ENCODE peak calls at places on chromosomes 5 and 9, in five cellular contexts. P is heart right ventricle, T is HepG2, M is tibial nerve, N is DND-41. I is an unnamed sample.

GRCh38 chr5:73450672-73451217 is 2.2 kb upstream of the FOXD1 start:
- DNase-seq in T (no peak), P (no peak), M (no peak), N (no peak), I (no peak)

GRCh38 chr5:112703866-112704820 is 33.5 kb upstream of the APC start:
- DNase-seq in N (no peak), T (no peak), P (peak; percentile 60), M (no peak), I (no peak)

GRCh38 chr5:61575581-61575980 is 243.5 kb downstream of the ZSWIM6 start:
- DNase-seq in N (no peak), T (no peak), P (no peak), M (no peak), I (no peak)

GRCh38 chr9:128027166-128027539 is 40.0 kb downstream of the NAIF1 start:
- DNase-seq in N (no peak), M (no peak), P (no peak), T (no peak), I (no peak)

GRCh38 chr5:137252513-137252912 is 246.6 kb downstream of the SPOCK1 start:
- DNase-seq in T (no peak), P (no peak), N (no peak), M (no peak), I (no peak)

GRCh38 chr5:18281947-18282557 is 647.8 kb downstream of the TAF11L14 start:
- DNase-seq in P (no peak), N (no peak), M (no peak), T (peak; percentile 17), I (no peak)

GRCh38 chr5:43433381-43433780 is 21.2 kb upstream of the CCL28 start:
- DNase-seq in N (no peak), P (no peak), T (peak; percentile 33), M (no peak), I (no peak)

GRCh38 chr5:78509884-78510769 is 138.4 kb downstream of the LHFPL2 start:
- DNase-seq in P (peak; percentile 63), N (peak; percentile 18), M (no peak), T (no peak), I (peak; percentile 70)

GRCh38 chr5:163245584-163245983 is 191.8 kb upstream of the CCNG1 start:
- DNase-seq in M (no peak), P (no peak), T (no peak), N (no peak), I (no peak)

DNA sequence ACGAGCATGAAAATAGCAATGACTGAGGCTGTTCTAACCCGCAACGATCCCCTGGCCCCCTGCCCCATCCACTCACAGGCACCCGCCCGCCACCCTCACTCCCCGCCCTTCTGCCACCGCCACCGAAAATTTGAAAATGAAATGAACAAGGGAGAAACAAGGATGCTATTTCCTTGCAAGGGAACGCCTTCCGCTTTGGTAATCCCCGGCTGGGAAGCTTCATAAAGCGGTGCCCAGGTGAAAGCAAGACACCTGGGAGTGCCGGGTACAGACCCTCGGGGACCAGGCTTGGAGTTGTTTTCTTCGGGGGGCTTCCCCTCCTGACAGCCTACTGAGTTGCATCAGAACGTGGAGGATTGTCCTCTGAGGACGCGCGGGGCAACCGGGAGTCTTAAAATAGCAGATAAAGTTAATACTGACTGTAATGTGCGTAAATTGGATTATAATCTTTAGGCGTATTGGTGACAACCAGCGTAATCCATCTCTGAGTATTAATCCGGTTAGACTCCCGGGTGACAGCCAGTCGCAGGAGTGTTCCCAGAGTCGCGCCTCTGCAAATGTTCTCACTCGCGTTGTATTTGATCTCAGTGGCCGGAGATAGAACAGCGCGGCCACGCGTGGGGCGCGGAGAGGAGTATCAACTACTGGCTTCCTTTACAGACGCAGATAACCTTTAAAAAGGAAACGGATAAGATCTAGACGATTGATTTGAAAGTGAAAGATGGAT is 885 bp upstream of the MLLT3 start:
- DNase-seq in N (peak; percentile 47), T (no peak), P (peak; percentile 19), M (no peak), I (peak; percentile 31)
- TF ChIP-seq CTCF in N (no peak), T (no peak), P (no peak), M (no peak), I (no peak)

GRCh38 chr9:131733601-131734061 is 6.2 kb downstream of the RAPGEF1 start:
- DNase-seq in N (peak; percentile 57), M (no peak), P (no peak), T (no peak), I (no peak)

GRCh38 chr9:131734165-131734610 is 5.7 kb downstream of the RAPGEF1 start:
- DNase-seq in N (peak; percentile 73), T (no peak), P (peak; percentile 32), M (no peak), I (peak; percentile 61)

GRCh38 chr9:131734781-131735180 is 5.1 kb downstream of the RAPGEF1 start:
- DNase-seq in N (no peak), M (no peak), P (no peak), T (no peak), I (no peak)

GRCh38 chr9:131736440-131736839 is 3.4 kb downstream of the RAPGEF1 start:
- DNase-seq in P (no peak), N (no peak), M (no peak), T (no peak), I (no peak)

GRCh38 chr9:131735238-131736181 is 4.4 kb downstream of the RAPGEF1 start:
- DNase-seq in N (no peak), P (no peak), M (no peak), T (peak; percentile 94), I (no peak)
- H3K4me1 ChIP-seq in N (peaks cover 74% of the 10 kb centered on the region), P (peaks cover 83% of the 10 kb centered on the region), M (peaks cover 77% of the 10 kb centered on the region), T (peaks cover 83% of the 10 kb centered on the region), I (peaks cover 28% of the 10 kb centered on the region)

DNA sequence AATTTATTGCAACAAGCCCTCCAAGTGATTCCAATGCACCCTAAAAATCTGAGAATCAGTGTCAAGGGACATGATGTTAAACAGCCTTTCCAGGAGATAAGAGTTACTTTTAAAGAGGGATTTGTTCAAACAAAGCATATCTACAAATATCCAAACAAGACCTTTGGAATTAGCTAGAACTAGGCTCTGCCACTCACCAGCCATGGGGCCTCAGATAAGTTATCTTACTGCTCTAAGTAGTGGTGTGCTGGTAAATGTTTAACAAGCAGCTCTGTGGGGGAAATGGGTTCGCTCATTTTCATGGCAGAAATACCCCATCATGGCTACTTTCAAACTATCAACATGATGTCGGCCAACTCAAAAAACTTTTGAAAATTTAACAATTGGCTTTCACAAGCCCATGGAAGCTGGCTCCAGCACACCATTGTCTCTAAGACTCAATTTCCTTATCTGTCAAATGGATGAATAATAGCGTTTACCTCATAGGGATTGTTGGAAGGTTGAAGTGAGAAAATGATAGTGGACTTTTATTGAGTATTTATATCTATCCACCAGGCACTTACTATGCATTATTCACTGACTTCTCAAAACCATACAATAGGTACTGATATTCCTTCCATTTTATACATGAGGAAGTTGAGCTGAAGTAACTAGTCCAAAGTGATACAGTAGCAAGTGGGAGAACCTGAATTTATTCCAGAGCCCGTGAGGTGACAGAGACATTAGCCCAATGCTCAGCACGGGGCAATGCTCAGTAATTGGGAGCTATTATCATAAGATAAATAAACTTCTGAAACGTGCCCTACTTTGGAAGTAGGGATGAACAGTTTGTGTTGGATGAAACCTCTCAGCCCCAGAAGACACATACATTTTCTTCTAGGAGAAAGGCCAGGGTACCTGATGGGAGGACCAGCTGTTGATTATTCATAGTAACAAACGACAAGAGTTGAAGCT is 43.2 kb downstream of the SH3RF2 start:
- DNase-seq in P (no peak), N (no peak), M (no peak), T (peak; percentile 96), I (no peak)
- H3K4me3 ChIP-seq in P (no peak overlapping the region), N (no peak overlapping the region), M (no peak overlapping the region), T (peak overlapping the region; percentile 29), I (no peak overlapping the region)

DNA sequence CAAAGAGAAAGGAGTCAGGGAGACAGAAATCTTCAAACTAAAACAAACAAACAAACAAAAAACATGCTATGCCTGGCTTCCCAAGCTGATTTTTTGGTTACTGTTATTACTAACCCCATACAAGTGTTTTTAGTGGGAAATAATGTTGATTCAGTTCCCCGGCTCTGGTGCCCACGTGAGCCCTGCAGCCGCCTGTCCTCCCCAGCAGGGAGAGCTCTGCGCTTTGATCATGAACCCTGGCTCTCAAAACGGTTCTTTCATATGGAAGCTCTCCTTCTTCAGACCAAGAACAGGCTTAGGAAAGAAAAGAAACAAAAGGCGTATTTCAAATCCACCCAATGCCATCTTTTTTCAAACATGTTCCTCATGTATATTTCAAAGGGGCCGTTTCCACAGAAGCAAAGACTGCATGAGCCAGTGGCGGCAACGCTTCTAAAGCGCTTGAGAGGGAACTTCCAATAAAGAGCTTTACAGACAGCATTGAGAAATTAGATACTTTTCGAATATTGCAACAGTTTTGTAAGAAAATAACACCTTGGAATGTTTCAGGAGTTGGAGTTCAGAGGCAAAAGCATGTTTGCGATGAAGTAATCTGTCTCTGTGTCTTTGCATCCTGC is 74.8 kb downstream of the ICE1 start:
- DNase-seq in M (peak; percentile 23), P (peak; percentile 55), T (peak; percentile 20), N (peak; percentile 33), I (peak; percentile 48)
- TF ChIP-seq CTCF in M (peak; percentile 66), P (peak; percentile 83), T (peak; percentile 74), N (peak; percentile 69), I (peak; percentile 22)

GRCh38 chr5:116559239-116559638 is 15.4 kb downstream of the SEMA6A start:
- DNase-seq in M (no peak), N (no peak), P (no peak), T (no peak), I (no peak)

GRCh38 chr5:116561658-116562057 is 13.0 kb downstream of the SEMA6A start:
- DNase-seq in T (no peak), M (no peak), N (no peak), P (no peak), I (no peak)

GRCh38 chr5:116554764-116555163 is 19.9 kb downstream of the SEMA6A start:
- DNase-seq in P (no peak), T (peak; percentile 44), M (no peak), N (no peak), I (no peak)

GRCh38 chr5:116559673-116560164 is 14.9 kb downstream of the SEMA6A start:
- DNase-seq in T (no peak), P (no peak), N (no peak), M (no peak), I (no peak)

GRCh38 chr5:116557669-116558271 is 16.9 kb downstream of the SEMA6A start:
- DNase-seq in M (no peak), N (no peak), P (no peak), T (peak; percentile 39), I (no peak)
- H3K4me1 ChIP-seq in M (peaks cover 4% of the 10 kb centered on the region), N (no peaks in the 10 kb centered on the region), P (peaks cover 60% of the 10 kb centered on the region), T (peaks cover 22% of the 10 kb centered on the region), I (peaks cover 3% of the 10 kb centered on the region)

I was measured in lung.